ENCODE peak calls at places on chromosomes 6 and 20, in six cellular contexts. M is epithelial cell of esophagus; H is T-helper 2 cell; P is sigmoid colon; X is activated CD8-positive, alpha-beta memory T cell treated with anti-CD3 and anti-CD28 coated beads, Interleukin-2, amount 50 U/mL, for 4 hours; W is omental fat pad. E is an unnamed sample.

GRCh38 chr20:48748556-48748955 is 79.2 kb downstream of the PREX1 start:
- DNase-seq in M (no peak), H (no peak), P (no peak), X (no peak), W (no peak), E (no peak)

GRCh38 chr6:43088654-43089056 is 12.5 kb downstream of the PTK7 start:
- DNase-seq in M (peak), H (no peak), P (no peak), X (no peak), W (no peak), E (no peak)

GRCh38 chr20:59184880-59185447 is 21.3 kb downstream of the ZNF831 start:
- DNase-seq in M (no peak), H (no peak), P (no peak), X (no peak), W (no peak), E (no peak)

GRCh38 chr6:47413752-47414516 is 63.7 kb upstream of the CD2AP start:
- DNase-seq in M (peak), H (no peak), P (no peak), X (peak), W (no peak), E (no peak)

GRCh38 chr20:5482791-5483190 is 166.0 kb upstream of the PROKR2 start:
- DNase-seq in M (no peak), H (no peak), P (no peak), X (no peak), W (no peak), E (no peak)

GRCh38 chr20:54891907-54892306 is 416.5 kb downstream of the DOK5 start:
- DNase-seq in M (no peak), H (no peak), P (no peak), X (no peak), W (no peak), E (no peak)

GRCh38 chr6:132867055-132867454 is 52.7 kb downstream of the RPS12 start:
- DNase-seq in M (no peak), H (no peak), P (no peak), X (no peak), W (no peak), E (no peak)

GRCh38 chr6:142764306-142764705 is 180.7 kb downstream of the HIVEP2 start:
- DNase-seq in M (no peak), H (no peak), P (no peak), X (no peak), W (no peak), E (no peak)

GRCh38 chr6:3294921-3295871 is 36.4 kb downstream of the PSMG4 start:
- DNase-seq in M (no peak), H (no peak), P (peak), X (no peak), W (no peak), E (peak)

GRCh38 chr20:38136421-38137245 is 28.4 kb downstream of the TGM2 start:
- DNase-seq in M (no peak), H (no peak), P (peak), X (no peak), W (no peak), E (no peak)

GRCh38 chr20:44701889-44702288 is 13.3 kb upstream of the CCN5 start:
- DNase-seq in M (no peak), H (no peak), P (no peak), X (no peak), W (no peak), E (no peak)

GRCh38 chr6:16333580-16333979 is 95.2 kb downstream of the GMPR start:
- DNase-seq in M (peak), H (no peak), P (no peak), X (no peak), W (no peak), E (no peak)

E was measured in activated effector memory CD4-positive, alpha-beta T cell treated with anti-CD3 and anti-CD28 coated beads, Interleukin-2, amount 50 U/mL, for 16 hours.